ENCODE peak calls at places on chromosome 16, in four cellular contexts. One of them, this sample, is unnamed.

GRCh38 chr16:8929086-8929748 is 34.5 kb downstream of the USP7 start:
- DNase-seq in heart right ventricle: no peak
- DNase-seq in IMR-90: no peak
- DNase-seq in upper lobe of right lung: no peak
- DNase-seq in this sample: no peak

GRCh38 chr16:67154578-67155304 is 3.9 kb upstream of the B3GNT9 start:
- DNase-seq in heart right ventricle: no peak
- DNase-seq in upper lobe of right lung: no peak
- DNase-seq in IMR-90: no peak
- DNase-seq in this sample: no peak

GRCh38 chr16:51971184-51971583 is 575.8 kb downstream of the TOX3 start:
- DNase-seq in upper lobe of right lung: no peak
- DNase-seq in heart right ventricle: no peak
- DNase-seq in IMR-90: peak; percentile 52
- DNase-seq in this sample: no peak

GRCh38 chr16:22423716-22424115 is 49.3 kb upstream of the CDR2 start:
- DNase-seq in upper lobe of right lung: no peak
- DNase-seq in heart right ventricle: no peak
- DNase-seq in IMR-90: no peak
- DNase-seq in this sample: no peak

GRCh38 chr16:54080524-54081008 is 206.0 kb downstream of the IRX3 start:
- DNase-seq in IMR-90: peak; percentile 98
- DNase-seq in upper lobe of right lung: no peak
- DNase-seq in heart right ventricle: no peak
- DNase-seq in this sample: no peak

GRCh38 chr16:67311607-67312449 is 14.7 kb downstream of the KCTD19 start:
- DNase-seq in upper lobe of right lung: no peak
- DNase-seq in heart right ventricle: peak; percentile 31
- DNase-seq in IMR-90: peak; percentile 100
- DNase-seq in this sample: no peak

GRCh38 chr16:57150682-57151330 is 35.0 kb downstream of the PSME3IP1 start:
- DNase-seq in IMR-90: peak; percentile 23
- DNase-seq in upper lobe of right lung: no peak
- DNase-seq in heart right ventricle: no peak
- DNase-seq in this sample: no peak

GRCh38 chr16:4556112-4556511 is at the start of gene C16orf96:
- DNase-seq in IMR-90: no peak
- DNase-seq in upper lobe of right lung: no peak
- DNase-seq in heart right ventricle: no peak
- DNase-seq in this sample: no peak

DNA sequence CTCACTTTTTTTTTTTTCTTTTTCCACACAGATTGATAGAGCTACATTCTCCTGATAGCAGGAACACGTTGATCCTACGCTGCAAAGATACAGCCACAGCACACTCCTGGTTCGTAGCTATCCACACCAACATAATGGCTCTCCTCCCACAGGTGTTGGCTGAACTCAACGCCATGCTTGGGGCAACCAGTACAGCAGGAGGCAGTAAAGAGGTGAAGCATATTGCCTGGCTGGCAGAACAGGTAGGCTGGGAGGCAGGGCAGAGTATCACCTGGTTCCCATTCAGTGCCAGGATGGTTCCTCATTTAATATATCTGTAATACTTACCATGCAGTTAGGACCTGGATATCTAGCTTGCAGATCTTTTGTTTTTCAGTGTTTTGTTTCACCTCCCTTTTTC is 51.1 kb upstream of the VPS4A start:
- DNase-seq in upper lobe of right lung: no peak
- DNase-seq in heart right ventricle: no peak
- DNase-seq in IMR-90: no peak
- DNase-seq in this sample: no peak
- TF ChIP-seq CTCF in upper lobe of right lung: no peak
- TF ChIP-seq CTCF in heart right ventricle: no peak
- TF ChIP-seq CTCF in IMR-90: no peak
- TF ChIP-seq CTCF in this sample: no peak

GRCh38 chr16:24734382-24734781 is 4.9 kb downstream of the TNRC6A start:
- DNase-seq in upper lobe of right lung: no peak
- DNase-seq in IMR-90: peak; percentile 72
- DNase-seq in heart right ventricle: no peak
- DNase-seq in this sample: no peak

GRCh38 chr16:24736758-24737157 is 7.3 kb downstream of the TNRC6A start:
- DNase-seq in upper lobe of right lung: no peak
- DNase-seq in IMR-90: no peak
- DNase-seq in heart right ventricle: no peak
- DNase-seq in this sample: no peak

GRCh38 chr16:24738895-24739294 is 9.4 kb downstream of the TNRC6A start:
- DNase-seq in IMR-90: no peak
- DNase-seq in heart right ventricle: no peak
- DNase-seq in upper lobe of right lung: no peak
- DNase-seq in this sample: no peak

GRCh38 chr16:24737916-24738594 is 8.6 kb downstream of the TNRC6A start:
- DNase-seq in upper lobe of right lung: no peak
- DNase-seq in IMR-90: no peak
- DNase-seq in heart right ventricle: no peak
- DNase-seq in this sample: no peak

DNA sequence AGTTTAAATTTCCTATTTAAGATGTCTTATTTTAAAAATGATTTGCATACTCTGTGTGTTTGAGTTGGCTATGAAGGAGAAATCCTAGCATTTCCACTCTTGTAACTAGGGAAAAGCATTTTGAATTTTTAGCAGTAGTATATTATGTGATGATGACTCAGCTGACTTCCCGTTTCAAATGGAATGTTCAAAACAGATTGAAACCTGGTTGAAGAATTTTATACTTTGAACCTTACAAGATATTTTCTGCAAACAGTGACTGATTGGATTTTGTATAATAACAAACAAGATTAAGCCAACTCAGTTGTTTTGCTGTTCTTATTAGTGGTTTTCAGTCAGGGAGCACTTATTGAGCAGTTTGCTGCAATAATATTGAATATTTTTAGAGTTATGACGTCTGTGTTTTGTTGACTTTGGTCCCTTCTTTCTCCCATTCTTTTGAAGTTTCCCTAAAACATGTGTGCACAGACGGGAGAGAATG is 8.0 kb downstream of the TNRC6A start:
- DNase-seq in IMR-90: peak; percentile 70
- DNase-seq in heart right ventricle: no peak
- DNase-seq in upper lobe of right lung: no peak
- DNase-seq in this sample: no peak
- H3K4me3 ChIP-seq in IMR-90: no peak overlapping the region
- H3K4me3 ChIP-seq in heart right ventricle: no peak overlapping the region
- H3K4me3 ChIP-seq in upper lobe of right lung: no peak overlapping the region
- H3K4me3 ChIP-seq in this sample: no peak overlapping the region

DNA sequence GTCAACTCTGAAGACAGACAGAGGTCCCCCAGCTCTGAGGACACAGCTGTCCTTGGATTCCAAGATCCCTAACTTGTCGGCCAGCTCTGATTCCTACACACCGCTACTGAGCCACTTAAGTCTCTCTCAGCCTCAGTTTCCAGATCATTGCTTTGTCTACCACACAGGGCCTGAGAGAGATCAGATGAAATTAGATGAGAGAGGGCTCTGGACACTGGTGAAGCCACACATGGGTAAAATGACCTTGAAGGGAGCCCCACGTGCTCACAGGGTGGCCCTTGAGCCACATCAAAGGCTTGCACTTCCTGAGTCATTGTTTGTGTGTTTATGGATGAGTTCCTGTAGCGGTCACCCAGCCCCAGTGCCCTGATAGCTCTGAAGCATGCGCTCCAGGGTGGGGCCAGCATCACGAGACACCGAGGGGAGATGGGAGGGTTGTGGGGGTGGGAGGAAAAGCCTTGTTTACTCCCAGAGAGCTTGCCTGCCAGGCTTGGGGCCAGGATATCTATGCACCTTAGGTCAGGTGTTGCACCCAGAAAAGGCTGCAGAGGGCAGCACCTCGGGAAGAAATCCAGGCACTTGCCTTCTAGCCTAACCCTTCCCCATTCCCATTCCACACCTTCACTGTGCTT is 32.7 kb upstream of the SLC6A2 start:
- DNase-seq in IMR-90: no peak
- DNase-seq in upper lobe of right lung: no peak
- DNase-seq in heart right ventricle: no peak
- DNase-seq in this sample: no peak
- TF ChIP-seq CTCF in IMR-90: peak; percentile 3
- TF ChIP-seq CTCF in upper lobe of right lung: peak; percentile 9
- TF ChIP-seq CTCF in heart right ventricle: peak; percentile 11
- TF ChIP-seq CTCF in this sample: peak; percentile 8

DNA sequence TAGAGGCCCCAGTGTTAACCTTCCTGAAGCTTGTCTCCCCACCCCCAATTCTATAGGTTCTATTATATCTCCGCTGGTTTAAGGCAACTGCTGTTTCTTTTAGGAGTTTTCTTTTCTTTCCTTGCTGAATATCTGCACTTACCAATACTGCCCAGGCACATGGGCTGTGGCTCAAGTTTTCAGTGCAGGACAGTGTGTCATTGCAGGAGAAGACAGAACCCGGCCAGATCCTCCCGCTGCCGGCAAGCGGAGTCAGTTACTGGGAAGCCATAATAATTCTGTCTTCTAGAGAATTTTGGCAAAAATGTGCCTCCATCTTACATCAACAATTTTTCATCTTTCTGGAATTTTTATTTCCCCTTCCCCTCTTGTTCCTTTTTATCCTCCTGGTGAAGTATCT is 714.5 kb downstream of the WWOX start:
- DNase-seq in upper lobe of right lung: no peak
- DNase-seq in heart right ventricle: no peak
- DNase-seq in IMR-90: no peak
- DNase-seq in this sample: no peak
- H3K4me3 ChIP-seq in upper lobe of right lung: no peak overlapping the region
- H3K4me3 ChIP-seq in heart right ventricle: no peak overlapping the region
- H3K4me3 ChIP-seq in IMR-90: no peak overlapping the region
- H3K4me3 ChIP-seq in this sample: no peak overlapping the region

DNA sequence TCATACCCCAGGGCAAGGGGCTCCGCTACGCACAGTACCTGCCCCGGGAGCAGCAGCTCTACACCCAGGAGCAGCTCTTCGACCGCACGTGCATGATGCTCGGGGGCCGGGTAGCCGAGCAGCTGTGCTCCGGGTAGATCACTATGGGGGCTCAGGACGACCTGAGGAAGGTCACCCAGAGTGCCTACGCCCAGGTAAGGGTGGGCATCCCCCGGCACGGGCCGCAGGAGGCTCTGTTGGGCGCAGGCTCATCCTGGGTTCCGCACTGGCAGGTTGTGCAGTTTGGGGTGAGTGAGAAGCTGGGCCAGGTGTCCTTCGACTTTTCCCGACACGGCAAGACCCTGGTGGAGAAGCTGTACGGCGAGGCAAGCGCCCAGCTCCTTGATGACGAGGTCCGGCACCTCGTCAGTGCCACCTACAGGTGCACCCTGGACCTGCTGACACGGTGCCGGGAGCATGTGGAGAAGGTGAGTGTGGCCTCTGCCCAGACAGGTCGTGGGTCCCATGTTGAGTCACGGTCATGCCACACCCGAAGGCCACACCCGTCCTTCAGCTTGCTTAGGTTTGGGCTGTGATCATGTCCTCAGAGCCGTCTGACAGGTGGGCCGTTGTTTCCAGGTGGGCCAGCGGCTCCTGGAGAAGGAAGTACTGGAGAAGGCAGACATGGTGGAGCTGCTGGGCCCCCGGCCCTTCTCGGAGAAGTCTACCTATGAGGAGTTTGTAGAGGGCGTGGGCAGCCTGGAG is 19.3 kb downstream of the DBNDD1 start:
- DNase-seq in heart right ventricle: no peak
- DNase-seq in IMR-90: no peak
- DNase-seq in upper lobe of right lung: no peak
- DNase-seq in this sample: no peak
- TF ChIP-seq CTCF in heart right ventricle: no peak
- TF ChIP-seq CTCF in IMR-90: no peak
- TF ChIP-seq CTCF in upper lobe of right lung: peak; percentile 9
- TF ChIP-seq CTCF in this sample: no peak